ENCODE peak calls at places on chromosome 19, in eight cellular contexts. O is fibroblast of pulmonary artery, W is upper lobe of right lung, F is neural crest cell, U is psoas muscle, L is lower leg skin, S is mammary epithelial cell, C is breast epithelium. I is an unnamed sample.

GRCh38 chr19:13089139-13089856 is 13.4 kb downstream of the LYL1 start:
- DNase-seq in O (no peak), W (no peak), F (no peak), U (no peak), L (no peak), S (no peak), C (no peak), I (no peak)

GRCh38 chr19:45847661-45848060 is 15.3 kb downstream of the SYMPK start:
- DNase-seq in O (no peak), W (no peak), F (no peak), U (no peak), L (no peak), S (no peak), C (no peak), I (no peak)

GRCh38 chr19:8505680-8506401 is 3.4 kb upstream of the PRAM1 start:
- DNase-seq in O (peak; percentile 67), W (peak; percentile 92), F (peak; percentile 94), U (peak; percentile 82), L (peak; percentile 92), S (peak; percentile 52), C (peak; percentile 60), I (peak; percentile 79)

GRCh38 chr19:18419195-18419698 is at the start of gene SSBP4:
- DNase-seq in O (peak; percentile 81), W (peak; percentile 86), F (peak; percentile 67), U (peak; percentile 80), L (no peak), S (peak; percentile 68), C (no peak), I (no peak)

GRCh38 chr19:12723383-12723642 is 419 bp downstream of the TNPO2 start:
- DNase-seq in O (no peak), W (no peak), F (no peak), U (no peak), L (no peak), S (no peak), C (no peak), I (no peak)

GRCh38 chr19:13056052-13056660 is 46.5 kb downstream of the LYL1 start:
- DNase-seq in O (peak; percentile 78), W (peak; percentile 93), F (no peak), U (no peak), L (peak; percentile 96), S (peak; percentile 90), C (peak; percentile 79), I (no peak)

GRCh38 chr19:12778020-12778904 is 2.9 kb upstream of the HOOK2 start:
- DNase-seq in O (peak; percentile 90), W (peak; percentile 86), F (peak; percentile 40), U (peak; percentile 82), L (peak; percentile 94), S (peak; percentile 79), C (peak; percentile 86), I (peak; percentile 75)

GRCh38 chr19:46429999-46430398 is 1.3 kb upstream of the PNMA8C start:
- DNase-seq in O (no peak), W (no peak), F (no peak), U (no peak), L (no peak), S (no peak), C (no peak), I (no peak)

GRCh38 chr19:35609881-35610353 is 2.6 kb upstream of the HAUS5 start:
- DNase-seq in O (no peak), W (no peak), F (no peak), U (no peak), L (no peak), S (no peak), C (no peak), I (no peak)

GRCh38 chr19:46529622-46530451 is 34.2 kb upstream of the PNMA8B start:
- DNase-seq in O (peak; percentile 73), W (peak; percentile 88), F (peak; percentile 73), U (peak; percentile 70), L (no peak), S (peak; percentile 69), C (peak; percentile 32), I (peak; percentile 69)

GRCh38 chr19:18157465-18158063 is 4.6 kb downstream of the PIK3R2 start:
- DNase-seq in O (no peak), W (no peak), F (peak; percentile 53), U (peak; percentile 40), L (no peak), S (peak; percentile 79), C (peak; percentile 58), I (peak; percentile 82)

GRCh38 chr19:46785054-46785979 is 3.1 kb downstream of the SLC1A5 start:
- DNase-seq in O (no peak), W (no peak), F (no peak), U (no peak), L (no peak), S (no peak), C (no peak), I (no peak)

GRCh38 chr19:5563008-5563431 is 4.7 kb downstream of the TINCR start:
- DNase-seq in O (no peak), W (no peak), F (no peak), U (no peak), L (no peak), S (no peak), C (no peak), I (no peak)
- TF ChIP-seq CTCF in O (no peak), W (no peak), F (peak; percentile 34), U (no peak), L (no peak), S (no peak), C (no peak), I (no peak)

DNA sequence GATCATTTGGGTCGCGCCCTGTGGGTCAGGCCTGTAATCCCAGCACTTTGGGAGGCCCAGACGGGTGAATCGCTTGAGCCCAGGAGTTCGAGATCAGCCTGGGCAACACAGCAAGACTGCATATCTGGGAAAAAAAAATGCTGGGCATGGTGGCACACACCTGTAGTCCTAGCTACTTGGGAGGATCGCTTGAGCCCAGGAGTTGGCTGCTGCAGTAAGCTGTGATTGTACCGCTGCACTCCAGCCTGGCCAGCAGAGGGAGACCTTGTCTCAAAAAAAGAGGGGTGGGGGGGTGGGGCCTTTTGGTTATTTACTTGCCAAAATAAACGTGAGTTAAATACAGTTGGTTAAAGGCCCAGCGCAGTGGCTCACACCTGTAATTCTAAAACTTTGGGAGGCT is 9.8 kb upstream of the ZNF544 start:
- DNase-seq in O (peak; percentile 34), W (no peak), F (no peak), U (no peak), L (no peak), S (no peak), C (no peak), I (no peak)
- TF ChIP-seq CTCF in O (peak; percentile 15), W (peak; percentile 27), F (peak; percentile 39), U (no peak), L (no peak), S (no peak), C (no peak), I (no peak)

GRCh38 chr19:15701757-15702589 is 25.9 kb upstream of the OR10H2 start:
- DNase-seq in O (no peak), W (no peak), F (no peak), U (no peak), L (peak; percentile 85), S (peak; percentile 9), C (no peak), I (no peak)

GRCh38 chr19:15696654-15697194 is 23.8 kb downstream of the CYP4F12 start:
- DNase-seq in O (no peak), W (no peak), F (no peak), U (no peak), L (no peak), S (no peak), C (no peak), I (no peak)

DNA sequence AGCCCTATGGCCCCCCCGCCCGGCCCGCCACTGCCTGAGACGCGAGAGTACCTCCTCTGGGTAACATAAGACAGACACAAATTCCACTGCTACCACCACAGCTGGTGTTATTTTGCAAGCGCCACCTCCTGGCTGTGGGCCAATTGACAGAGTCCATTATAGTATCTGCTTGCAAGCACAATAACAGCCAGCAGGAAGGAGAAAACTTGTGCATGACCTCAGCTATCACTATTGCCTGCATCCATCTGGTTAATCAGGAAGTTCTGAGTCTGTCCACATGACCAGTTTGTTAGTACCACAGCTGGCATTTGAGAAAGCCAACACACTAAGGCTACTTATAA is 25.3 kb upstream of the OR10H2 start:
- DNase-seq in O (peak; percentile 26), W (peak; percentile 74), F (no peak), U (peak; percentile 66), L (peak; percentile 95), S (peak; percentile 60), C (peak; percentile 65), I (peak; percentile 28)
- TF ChIP-seq CTCF in O (no peak), W (no peak), F (no peak), U (no peak), L (no peak), S (no peak), C (no peak), I (no peak)

DNA sequence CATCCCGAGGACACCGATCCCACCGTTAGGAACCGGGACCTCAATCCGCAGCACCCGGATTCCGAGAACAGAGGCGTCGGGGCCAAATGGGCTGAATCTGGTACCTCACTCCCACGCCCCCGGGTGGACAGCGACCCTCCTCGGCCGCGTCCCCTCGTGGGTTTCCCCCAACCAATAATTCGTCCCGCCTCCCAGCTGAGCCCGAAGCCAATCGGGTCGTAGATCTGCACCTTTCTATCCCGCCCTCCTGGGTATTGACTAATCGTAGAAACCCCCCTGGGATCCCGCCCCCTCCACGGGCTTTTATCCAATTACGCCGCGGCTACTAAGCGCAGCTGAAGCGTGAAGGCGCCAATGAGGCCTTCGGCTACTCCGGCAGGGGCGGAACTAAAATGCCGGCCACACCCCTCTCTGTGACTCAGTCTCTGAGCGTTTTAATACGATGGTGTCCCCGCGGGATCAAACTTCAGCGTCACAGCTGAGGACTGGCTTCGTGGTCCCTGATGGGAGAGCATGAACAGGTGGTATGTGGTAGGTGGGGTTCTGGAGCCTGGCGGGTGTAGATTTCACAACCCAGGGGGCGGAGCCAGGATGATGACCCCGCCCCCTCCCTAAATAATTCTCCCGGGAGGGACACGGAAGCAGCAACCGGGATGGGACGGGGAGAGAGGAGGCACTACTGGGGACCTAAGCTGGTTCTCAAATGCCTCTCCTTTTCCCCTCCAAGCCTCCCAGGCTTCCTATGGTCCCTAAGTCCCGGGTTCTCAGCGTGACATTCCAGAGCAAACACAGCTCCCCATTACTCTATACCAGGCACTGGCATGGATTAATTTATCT is at the start of the genes CCDC159 and TMEM205:
- DNase-seq in O (peak; percentile 99), W (peak; percentile 98), F (peak; percentile 94), U (peak; percentile 98), L (peak; percentile 100), S (peak; percentile 99), C (peak; percentile 99), I (peak; percentile 99)
- TF ChIP-seq CTCF in O (no peak), W (no peak), F (no peak), U (no peak), L (no peak), S (no peak), C (no peak), I (peak; percentile 20)

DNA sequence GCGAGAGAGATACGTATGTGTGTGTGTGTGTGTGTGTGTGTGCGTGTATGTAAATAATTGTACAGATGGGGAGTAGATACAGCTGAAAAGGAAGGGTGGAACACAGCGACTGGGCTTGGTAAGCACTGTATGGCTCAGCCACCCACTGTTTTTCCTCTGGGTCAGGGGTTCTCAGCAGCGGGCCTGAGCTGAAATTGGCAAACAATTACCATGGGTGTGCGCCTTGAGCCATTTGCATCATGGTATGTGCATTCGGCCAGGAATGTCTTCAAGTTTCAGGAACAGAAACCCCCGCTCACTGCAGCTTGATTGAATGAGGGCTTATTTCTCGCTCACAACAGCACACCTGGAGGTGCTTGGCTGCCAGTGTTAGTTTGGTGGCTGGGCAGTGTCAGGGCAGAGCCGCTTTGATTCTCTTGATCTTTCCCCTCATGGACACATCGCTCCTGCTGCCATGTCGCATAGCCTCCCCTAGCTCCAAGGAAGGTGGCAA is 126.7 kb downstream of the SIPA1L3 start:
- DNase-seq in O (peak; percentile 12), W (no peak), F (no peak), U (no peak), L (no peak), S (no peak), C (no peak), I (no peak)
- TF ChIP-seq CTCF in O (no peak), W (no peak), F (no peak), U (no peak), L (no peak), S (no peak), C (no peak), I (no peak)

GRCh38 chr19:31356587-31357314 is 7.5 kb upstream of the TSHZ3 start:
- DNase-seq in O (no peak), W (peak; percentile 76), F (no peak), U (peak; percentile 30), L (no peak), S (no peak), C (no peak), I (no peak)
- TF ChIP-seq CTCF in O (no peak), W (peak; percentile 52), F (peak; percentile 56), U (peak; percentile 12), L (no peak), S (peak; percentile 17), C (no peak), I (no peak)